ENCODE peak calls at places on chromosomes 4 and X, in four cellular contexts. A, U, D and V are unnamed samples.

GRCh38 chrX:135931644-135932487 is 38.4 kb downstream of the SAGE1 start:
- DNase-seq in A (peak), U (no peak), D (peak), V (peak)

GRCh38 chrX:11261260-11261659 is 32.0 kb upstream of the AMELX start:
- DNase-seq in A (no peak), U (no peak), D (no peak), V (no peak)

GRCh38 chr4:8871417-8872401 is at the start of gene HMX1:
- DNase-seq in A (no peak), U (no peak), D (peak), V (no peak)

GRCh38 chr4:10496200-10496599 is 39.0 kb upstream of the ZNF518B start:
- DNase-seq in A (no peak), U (no peak), D (no peak), V (no peak)

GRCh38 chr4:85474818-85475630 is at the start of gene ARHGAP24:
- DNase-seq in A (no peak), U (peak), D (peak), V (peak)

GRCh38 chr4:41044165-41044564 is 170.2 kb downstream of the APBB2 start:
- DNase-seq in A (no peak), U (no peak), D (no peak), V (no peak)

GRCh38 chr4:150248181-150248580 is 169.9 kb downstream of the DCLK2 start:
- DNase-seq in A (no peak), U (no peak), D (no peak), V (peak)

GRCh38 chr4:61003301-61003700 is 196.8 kb upstream of the ADGRL3 start:
- DNase-seq in A (no peak), U (no peak), D (no peak), V (peak)

GRCh38 chrX:3518870-3519269 is 172.4 kb upstream of the MXRA5 start:
- DNase-seq in A (peak), U (no peak), D (no peak), V (peak)

GRCh38 chrX:30308263-30309138 is 689 bp downstream of the NR0B1 start:
- DNase-seq in A (no peak), U (no peak), D (peak), V (no peak)

GRCh38 chrX:47321978-47322377 is 48.4 kb upstream of the ZNF157 start:
- DNase-seq in A (no peak), U (no peak), D (no peak), V (no peak)

GRCh38 chr4:151703401-151703800 is 57.4 kb downstream of the GATB start:
- DNase-seq in A (no peak), U (no peak), D (no peak), V (no peak)

GRCh38 chrX:146907391-146908240 is 93.1 kb upstream of the CXorf51A start:
- DNase-seq in A (no peak), U (no peak), D (no peak), V (no peak)

GRCh38 chr4:102449751-102450352 is 51.3 kb upstream of the NFKB1 start:
- DNase-seq in A (peak), U (peak), D (peak), V (peak)

GRCh38 chr4:165096776-165097175 is 15.9 kb downstream of the TMEM192 start:
- DNase-seq in A (no peak), U (no peak), D (peak), V (peak)

GRCh38 chr4:30716671-30717207 is 3.4 kb upstream of the PCDH7 start:
- DNase-seq in A (no peak), U (no peak), D (no peak), V (no peak)

GRCh38 chrX:130552444-130553073 is 150.8 kb downstream of the RBMX2 start:
- DNase-seq in A (no peak), U (no peak), D (no peak), V (no peak)

GRCh38 chrX:1442016-1442665 is 10.6 kb downstream of the ASMTL start:
- DNase-seq in A (no peak), U (no peak), D (no peak), V (no peak)

GRCh38 chrX:68440940-68441339 is 7.6 kb upstream of the OPHN1 start:
- DNase-seq in A (no peak), U (no peak), D (peak), V (peak)

GRCh38 chr4:137307806-137308205 is 224.5 kb downstream of the PCDH18 start:
- DNase-seq in A (no peak), U (no peak), D (no peak), V (no peak)

GRCh38 chr4:22237155-22237751 is 278.6 kb downstream of the ADGRA3 start:
- DNase-seq in A (peak), U (no peak), D (peak), V (peak)

GRCh38 chr4:107619065-107619464 is 101.0 kb downstream of the PAPSS1 start:
- DNase-seq in A (no peak), U (no peak), D (no peak), V (no peak)

GRCh38 chr4:158997660-158998349 is 105.1 kb upstream of the RAPGEF2 start:
- DNase-seq in A (no peak), U (no peak), D (no peak), V (no peak)

GRCh38 chr4:170868191-170868590 is 778.4 kb upstream of the AADAT start:
- DNase-seq in A (no peak), U (no peak), D (no peak), V (no peak)

GRCh38 chr4:19298998-19299397 is 952.7 kb upstream of the SLIT2 start:
- DNase-seq in A (no peak), U (no peak), D (peak), V (no peak)

GRCh38 chrX:46814966-46815365 is 21.9 kb upstream of the RP2 start:
- DNase-seq in A (no peak), U (no peak), D (no peak), V (no peak)

GRCh38 chr4:55020131-55020530 is 105.3 kb downstream of the KDR start:
- DNase-seq in A (no peak), U (no peak), D (no peak), V (no peak)

GRCh38 chr4:20085156-20085555 is 166.5 kb upstream of the SLIT2 start:
- DNase-seq in A (no peak), U (no peak), D (no peak), V (no peak)

GRCh38 chr4:3835527-3836040 is 69.4 kb downstream of the ADRA2C start:
- DNase-seq in A (no peak), U (no peak), D (no peak), V (no peak)

GRCh38 chr4:68175562-68176155 is 46.0 kb upstream of the TMPRSS11F start:
- DNase-seq in A (peak), U (peak), D (peak), V (peak)

GRCh38 chr4:27397886-27398285 is 537.2 kb downstream of the STIM2 start:
- DNase-seq in A (no peak), U (no peak), D (no peak), V (no peak)

GRCh38 chr4:141158219-141158618 is 24.9 kb upstream of the RNF150 start:
- DNase-seq in A (peak), U (no peak), D (peak), V (peak)

GRCh38 chr4:143234153-143234552 is 49.4 kb downstream of the USP38 start:
- DNase-seq in A (no peak), U (no peak), D (no peak), V (no peak)

GRCh38 chr4:77152421-77152820 is 4.6 kb upstream of the CCNG2 start:
- DNase-seq in A (no peak), U (no peak), D (no peak), V (no peak)

GRCh38 chr4:153346563-153346962 is 2.1 kb downstream of the MND1 start:
- DNase-seq in A (no peak), U (no peak), D (no peak), V (no peak)

GRCh38 chr4:43339435-43339834 is 446.9 kb downstream of the GRXCR1 start:
- DNase-seq in A (no peak), U (no peak), D (no peak), V (no peak)

GRCh38 chrX:120751683-120752082 is 121.8 kb upstream of the C1GALT1C1 start:
- DNase-seq in A (no peak), U (no peak), D (no peak), V (no peak)

GRCh38 chr4:172900880-172901279 is 267.7 kb upstream of the GALNT7 start:
- DNase-seq in A (no peak), U (no peak), D (no peak), V (no peak)

GRCh38 chrX:66176134-66176533 is 12.1 kb downstream of the HEPH start:
- DNase-seq in A (no peak), U (no peak), D (no peak), V (no peak)

GRCh38 chr4:169030575-169030982 is 20.5 kb upstream of the CBR4 start:
- DNase-seq in A (no peak), U (no peak), D (no peak), V (peak)
- TF ChIP-seq FOXM1 in A (no peak), U (no peak), D (no peak), V (no peak)

DNA sequence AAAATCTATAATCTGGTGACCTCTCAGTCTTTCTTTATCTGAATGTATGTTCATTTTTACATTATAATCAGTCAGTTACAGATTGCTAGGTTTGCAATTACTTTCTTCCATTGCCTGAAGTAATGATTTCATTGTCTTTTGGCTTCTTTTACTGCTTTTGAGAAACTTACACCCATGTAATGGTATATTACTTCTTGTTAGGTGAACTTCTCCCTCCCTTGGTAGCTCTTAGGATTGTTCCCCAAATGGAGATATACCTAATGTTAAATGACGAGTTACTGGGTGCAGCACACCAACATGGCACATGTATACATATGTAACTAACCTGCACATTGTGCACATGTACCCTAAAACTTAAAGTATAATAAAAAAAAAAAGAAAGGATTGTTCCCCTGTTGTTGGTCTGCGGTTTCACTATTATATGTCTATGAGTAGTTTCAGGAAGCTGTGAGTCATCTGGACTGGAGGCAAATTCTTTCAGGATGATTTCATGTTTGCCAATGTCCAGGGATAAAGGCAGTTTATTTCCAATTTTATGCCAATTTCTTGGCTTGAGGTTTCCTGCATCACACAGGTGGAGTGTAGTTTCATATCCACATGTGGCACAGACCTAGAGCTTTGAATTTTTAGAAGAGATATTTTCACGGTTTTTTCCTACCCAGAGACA is 21.8 kb downstream of the SPANXC start:
- DNase-seq in A (no peak), U (no peak), D (no peak), V (no peak)
- H3K4me3 ChIP-seq in A (no peak), U (no peak), D (no peak), V (no peak)

GRCh38 chrX:104098919-104099318 is 13.4 kb upstream of the ZCCHC18 start:
- DNase-seq in A (no peak), U (no peak), D (no peak), V (no peak)

GRCh38 chrX:104098151-104098808 is 14.0 kb upstream of the ZCCHC18 start:
- DNase-seq in A (peak), U (no peak), D (peak), V (peak)
- TF ChIP-seq FOXM1 in A (no peak), U (no peak), D (no peak), V (no peak)

GRCh38 chr4:163595590-163595989 is 101.1 kb downstream of the TMA16 start:
- DNase-seq in A (no peak), U (no peak), D (no peak), V (no peak)

GRCh38 chr4:163598028-163598427 is 103.5 kb downstream of the TMA16 start:
- DNase-seq in A (no peak), U (peak), D (no peak), V (no peak)

GRCh38 chr4:163598489-163598888 is 104.0 kb downstream of the TMA16 start:
- DNase-seq in A (no peak), U (no peak), D (no peak), V (no peak)

GRCh38 chr4:163603246-163603645 is 108.8 kb downstream of the TMA16 start:
- DNase-seq in A (no peak), U (no peak), D (no peak), V (no peak)

GRCh38 chr4:163600731-163601130 is 106.2 kb downstream of the TMA16 start:
- DNase-seq in A (no peak), U (no peak), D (no peak), V (no peak)
- H3K4me3 ChIP-seq in A (no peak), U (no peak), D (no peak), V (no peak)